ENCODE peak calls at places on chromosome 11, in eight cellular contexts. M is GM06990, O is AG09309, C is osteocyte, D is GM13977, I is type B pancreatic cell, S is GM10248, N is neural crest cell. Z is an unnamed sample.

GRCh38 chr11:47399860-47400812 is 8.3 kb upstream of the SLC39A13 start:
- DNase-seq in M (peak), O (no peak), C (no peak), D (peak), I (no peak), S (peak), N (no peak), Z (peak)

GRCh38 chr11:112225753-112226061 is 521 bp upstream of the PTS start:
- DNase-seq in M (no peak), O (no peak), C (no peak), D (no peak), I (no peak), S (no peak), N (no peak), Z (no peak)

GRCh38 chr11:65448074-65448417 is 25.4 kb downstream of the NEAT1 start:
- DNase-seq in M (no peak), O (no peak), C (no peak), D (no peak), I (no peak), S (no peak), N (no peak), Z (no peak)

GRCh38 chr11:97746832-97747231 is 1273.9 kb upstream of the CNTN5 start:
- DNase-seq in M (no peak), O (no peak), C (no peak), D (no peak), I (no peak), S (no peak), N (no peak), Z (no peak)

GRCh38 chr11:82960000-82960778 is 58.7 kb downstream of the DDIAS start:
- DNase-seq in M (peak), O (no peak), C (no peak), D (peak), I (no peak), S (peak), N (no peak), Z (peak)

GRCh38 chr11:102225689-102226562 is 91.4 kb upstream of the BIRC3 start:
- DNase-seq in M (no peak), O (no peak), C (no peak), D (no peak), I (no peak), S (no peak), N (no peak), Z (no peak)

GRCh38 chr11:73322986-73323306 is 14.9 kb downstream of the ARHGEF17 start:
- DNase-seq in M (no peak), O (no peak), C (no peak), D (no peak), I (no peak), S (no peak), N (no peak), Z (no peak)

GRCh38 chr11:3124821-3125220 is 40.3 kb downstream of the OSBPL5 start:
- DNase-seq in M (no peak), O (no peak), C (no peak), D (no peak), I (no peak), S (no peak), N (no peak), Z (no peak)

GRCh38 chr11:10978189-10978588 is 120.3 kb upstream of the ZBED5 start:
- DNase-seq in M (no peak), O (no peak), C (no peak), D (no peak), I (no peak), S (no peak), N (no peak), Z (no peak)

GRCh38 chr11:118021146-118021545 is 35.0 kb downstream of the IL10RA start:
- DNase-seq in M (no peak), O (no peak), C (no peak), D (no peak), I (no peak), S (no peak), N (no peak), Z (no peak)

GRCh38 chr11:83819936-83820549 is 533.9 kb upstream of the CCDC90B start:
- DNase-seq in M (no peak), O (peak), C (no peak), D (peak), I (no peak), S (peak), N (no peak), Z (peak)

GRCh38 chr11:443542-444199 is 1.9 kb upstream of the ANO9 start:
- DNase-seq in M (peak), O (no peak), C (no peak), D (no peak), I (no peak), S (no peak), N (no peak), Z (no peak)

GRCh38 chr11:8055111-8055835 is 25.7 kb upstream of the TUB start:
- DNase-seq in M (no peak), O (no peak), C (peak), D (no peak), I (peak), S (no peak), N (no peak), Z (no peak)

GRCh38 chr11:63710476-63711217 is 29.3 kb downstream of the RTN3 start:
- DNase-seq in M (no peak), O (peak), C (no peak), D (no peak), I (no peak), S (no peak), N (no peak), Z (no peak)

GRCh38 chr11:125371451-125371935 is 124.6 kb downstream of the FEZ1 start:
- DNase-seq in M (no peak), O (no peak), C (no peak), D (no peak), I (no peak), S (no peak), N (no peak), Z (no peak)

GRCh38 chr11:70517996-70518907 is 119.9 kb downstream of the CTTN start:
- DNase-seq in M (no peak), O (peak), C (no peak), D (no peak), I (no peak), S (no peak), N (no peak), Z (no peak)

GRCh38 chr11:19191530-19192169 is 10.1 kb downstream of the CSRP3 start:
- DNase-seq in M (no peak), O (no peak), C (no peak), D (no peak), I (no peak), S (no peak), N (no peak), Z (no peak)

GRCh38 chr11:88523362-88524028 is 186.0 kb upstream of the CTSC start:
- DNase-seq in M (no peak), O (no peak), C (no peak), D (no peak), I (no peak), S (no peak), N (no peak), Z (no peak)

GRCh38 chr11:74819400-74819799 is 70.8 kb downstream of the RNF169 start:
- DNase-seq in M (no peak), O (no peak), C (no peak), D (no peak), I (no peak), S (no peak), N (no peak), Z (no peak)

GRCh38 chr11:45354976-45355705 is 69.0 kb upstream of the SYT13 start:
- DNase-seq in M (peak), O (no peak), C (peak), D (peak), I (peak), S (peak), N (peak), Z (peak)

GRCh38 chr11:134069426-134069921 is 602 bp downstream of the JAM3 start:
- DNase-seq in M (no peak), O (no peak), C (no peak), D (no peak), I (no peak), S (no peak), N (peak), Z (no peak)

GRCh38 chr11:96643173-96643572 is 253.4 kb downstream of the JRKL start:
- DNase-seq in M (no peak), O (no peak), C (no peak), D (no peak), I (no peak), S (no peak), N (no peak), Z (no peak)
- TF ChIP-seq CTCF in M (no peak), O (no peak), C (no peak), D (no peak), I (no peak), S (no peak), N (no peak), Z (no peak)

DNA sequence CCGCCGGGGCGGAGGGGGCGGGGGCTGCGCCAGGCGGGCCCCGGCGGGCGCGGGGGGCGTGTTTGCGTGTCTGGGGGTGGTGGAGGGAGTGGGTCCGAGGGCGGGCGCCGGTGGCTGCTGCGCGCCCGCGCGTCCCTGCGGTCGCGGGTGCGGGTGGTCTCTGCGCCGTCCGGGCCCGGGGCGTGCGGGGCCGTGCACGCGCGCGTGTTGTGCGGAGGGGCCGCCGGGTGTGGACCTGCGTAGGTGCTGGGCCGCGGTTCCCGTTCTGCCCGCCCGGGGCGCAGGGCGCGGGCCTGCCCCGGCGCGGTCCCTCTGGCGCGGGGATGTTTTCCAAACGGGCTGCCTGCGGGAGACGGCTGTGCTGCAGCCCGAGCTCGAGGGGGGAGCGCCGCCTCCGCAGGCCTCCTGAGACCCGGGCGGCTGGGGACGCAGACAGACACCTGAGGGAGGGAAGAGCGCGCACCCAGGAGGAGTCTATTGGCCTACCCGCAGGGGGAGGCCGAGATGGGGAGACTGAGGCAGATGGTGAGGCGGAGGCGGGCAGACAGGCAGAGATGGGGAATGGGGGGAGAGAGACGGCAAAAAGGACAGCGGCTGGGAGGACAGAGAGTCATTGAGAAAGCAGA is 442 bp downstream of the PELI3 start:
- DNase-seq in M (peak), O (no peak), C (no peak), D (peak), I (no peak), S (peak), N (no peak), Z (peak)
- TF ChIP-seq CTCF in M (no peak), O (peak), C (peak), D (peak), I (peak), S (no peak), N (peak), Z (no peak)

GRCh38 chr11:130371004-130371590 is 56.4 kb upstream of the ZBTB44 start:
- DNase-seq in M (no peak), O (no peak), C (no peak), D (peak), I (peak), S (peak), N (no peak), Z (peak)

GRCh38 chr11:130369713-130370112 is 55.0 kb upstream of the ZBTB44 start:
- DNase-seq in M (no peak), O (no peak), C (no peak), D (no peak), I (no peak), S (no peak), N (no peak), Z (no peak)

GRCh38 chr11:130369141-130369691 is 54.5 kb upstream of the ZBTB44 start:
- DNase-seq in M (no peak), O (no peak), C (no peak), D (no peak), I (no peak), S (no peak), N (no peak), Z (no peak)
- TF ChIP-seq CTCF in M (no peak), O (no peak), C (no peak), D (no peak), I (no peak), S (no peak), N (no peak), Z (no peak)

GRCh38 chr11:9362393-9362863 is 22.0 kb upstream of the IPO7 start:
- DNase-seq in M (no peak), O (no peak), C (no peak), D (no peak), I (no peak), S (no peak), N (no peak), Z (no peak)
- TF ChIP-seq CTCF in M (no peak), O (no peak), C (no peak), D (no peak), I (no peak), S (no peak), N (no peak), Z (no peak)

GRCh38 chr11:85843929-85844328 is 11.3 kb upstream of the CCDC83 start:
- DNase-seq in M (no peak), O (no peak), C (no peak), D (no peak), I (no peak), S (no peak), N (no peak), Z (no peak)
- TF ChIP-seq CTCF in M (no peak), O (no peak), C (no peak), D (no peak), I (no peak), S (no peak), N (no peak), Z (no peak)

DNA sequence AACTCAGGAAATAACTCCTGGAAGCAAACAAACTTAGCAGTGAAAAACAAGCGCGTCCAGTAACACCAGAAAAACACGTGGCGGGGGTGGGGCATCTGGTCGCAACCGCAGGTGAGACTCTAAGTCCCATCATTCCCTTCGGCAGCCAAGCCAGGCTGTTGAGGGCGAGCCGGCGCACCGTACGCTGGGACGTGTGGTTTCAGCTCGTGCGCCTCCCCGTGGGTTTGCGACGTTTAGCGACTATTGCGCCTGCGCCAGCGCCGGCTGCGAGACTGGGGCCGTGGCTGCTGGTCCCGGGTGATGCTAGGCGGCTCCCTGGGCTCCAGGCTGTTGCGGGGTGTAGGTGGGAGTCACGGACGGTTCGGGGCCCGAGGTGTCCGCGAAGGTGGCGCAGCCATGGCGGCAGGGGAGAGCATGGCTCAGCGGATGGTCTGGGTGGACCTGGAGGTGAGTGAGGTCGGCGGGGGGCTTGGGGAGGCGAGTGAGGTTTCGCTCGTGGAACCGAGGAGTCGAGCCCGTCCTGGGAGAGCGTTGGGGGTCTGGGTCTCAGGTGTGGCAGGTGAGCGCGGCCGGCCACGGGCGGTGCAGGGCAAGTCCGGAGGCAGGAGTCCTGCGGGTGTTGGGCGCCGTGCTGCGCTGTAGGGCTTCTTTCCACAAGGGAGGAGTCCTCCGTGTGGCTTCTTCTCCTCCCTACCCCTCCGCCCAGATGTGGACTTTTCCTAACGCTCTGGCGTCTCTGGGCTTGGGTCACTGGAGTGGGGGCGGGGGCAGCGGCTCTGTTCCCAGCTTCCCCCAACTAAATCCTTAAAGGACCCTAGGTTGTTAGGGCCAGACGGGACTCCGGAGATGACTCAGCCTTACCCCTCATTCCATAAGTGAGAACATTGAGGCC is at the start of gene REXO2:
- DNase-seq in M (peak), O (peak), C (peak), D (peak), I (peak), S (peak), N (peak), Z (peak)
- TF ChIP-seq CTCF in M (no peak), O (peak), C (peak), D (peak), I (peak), S (peak), N (peak), Z (no peak)